ENCODE peak calls at places on chromosomes 4 and X, in seven cellular contexts. One of them, this sample, is unnamed.
A peak's percentile ranks its signal among the peaks of the same experiment; 100 is the strongest.

GRCh38 chr4:8230891-8231290 is 31.8 kb downstream of the SH3TC1 start:
- DNase-seq in body of pancreas: no peak
- DNase-seq in left ventricle myocardium inferior: no peak
- DNase-seq in CD8-positive, alpha-beta T cell: no peak
- DNase-seq in stomach: no peak
- DNase-seq in A549: no peak
- DNase-seq in right lobe of liver: peak; percentile 32
- DNase-seq in this sample: no peak

GRCh38 chr4:142405021-142405991 is 440.8 kb downstream of the INPP4B start:
- DNase-seq in left ventricle myocardium inferior: peak; percentile 23
- DNase-seq in right lobe of liver: peak; percentile 42
- DNase-seq in A549: peak; percentile 73
- DNase-seq in stomach: peak; percentile 38
- DNase-seq in CD8-positive, alpha-beta T cell: peak; percentile 29
- DNase-seq in body of pancreas: peak; percentile 50
- DNase-seq in this sample: peak; percentile 76

GRCh38 chrX:24426921-24427746 is 38.0 kb upstream of the PDK3 start:
- DNase-seq in body of pancreas: no peak
- DNase-seq in stomach: no peak
- DNase-seq in A549: no peak
- DNase-seq in left ventricle myocardium inferior: no peak
- DNase-seq in CD8-positive, alpha-beta T cell: no peak
- DNase-seq in right lobe of liver: no peak
- DNase-seq in this sample: no peak

GRCh38 chr4:55318135-55318534 is 27.9 kb upstream of the SRD5A3 start:
- DNase-seq in CD8-positive, alpha-beta T cell: no peak
- DNase-seq in right lobe of liver: no peak
- DNase-seq in A549: no peak
- DNase-seq in left ventricle myocardium inferior: no peak
- DNase-seq in body of pancreas: no peak
- DNase-seq in stomach: peak; percentile 39
- DNase-seq in this sample: peak; percentile 54

GRCh38 chr4:176001171-176002006 is 64.3 kb upstream of the WDR17 start:
- DNase-seq in right lobe of liver: peak; percentile 55
- DNase-seq in body of pancreas: peak; percentile 51
- DNase-seq in left ventricle myocardium inferior: no peak
- DNase-seq in A549: peak; percentile 8
- DNase-seq in CD8-positive, alpha-beta T cell: no peak
- DNase-seq in stomach: no peak
- DNase-seq in this sample: peak; percentile 38

GRCh38 chr4:6582889-6583504 is 8.0 kb downstream of the MAN2B2 start:
- DNase-seq in left ventricle myocardium inferior: no peak
- DNase-seq in body of pancreas: no peak
- DNase-seq in right lobe of liver: no peak
- DNase-seq in CD8-positive, alpha-beta T cell: no peak
- DNase-seq in A549: peak; percentile 57
- DNase-seq in stomach: no peak
- DNase-seq in this sample: peak; percentile 34

GRCh38 chrX:110087485-110088356 is 84.8 kb downstream of the TMEM164 start:
- DNase-seq in left ventricle myocardium inferior: no peak
- DNase-seq in CD8-positive, alpha-beta T cell: no peak
- DNase-seq in A549: peak; percentile 93
- DNase-seq in right lobe of liver: no peak
- DNase-seq in stomach: no peak
- DNase-seq in body of pancreas: no peak
- DNase-seq in this sample: peak; percentile 94

GRCh38 chr4:5373327-5373726 is 322.0 kb downstream of the STK32B start:
- DNase-seq in CD8-positive, alpha-beta T cell: no peak
- DNase-seq in right lobe of liver: no peak
- DNase-seq in body of pancreas: no peak
- DNase-seq in stomach: no peak
- DNase-seq in left ventricle myocardium inferior: no peak
- DNase-seq in A549: no peak
- DNase-seq in this sample: no peak

GRCh38 chr4:1336079-1336478 is 10.9 kb upstream of the UVSSA start:
- DNase-seq in right lobe of liver: no peak
- DNase-seq in left ventricle myocardium inferior: no peak
- DNase-seq in body of pancreas: no peak
- DNase-seq in A549: peak; percentile 17
- DNase-seq in CD8-positive, alpha-beta T cell: no peak
- DNase-seq in stomach: no peak
- DNase-seq in this sample: no peak

GRCh38 chrX:155779831-155780230 is 101.3 kb upstream of the VAMP7 start:
- DNase-seq in CD8-positive, alpha-beta T cell: no peak
- DNase-seq in stomach: no peak
- DNase-seq in right lobe of liver: no peak
- DNase-seq in A549: no peak
- DNase-seq in body of pancreas: no peak
- DNase-seq in left ventricle myocardium inferior: no peak
- DNase-seq in this sample: no peak

GRCh38 chr4:14627038-14627437 is 375.2 kb upstream of the CPEB2 start:
- DNase-seq in CD8-positive, alpha-beta T cell: no peak
- DNase-seq in left ventricle myocardium inferior: no peak
- DNase-seq in right lobe of liver: no peak
- DNase-seq in A549: no peak
- DNase-seq in body of pancreas: no peak
- DNase-seq in stomach: no peak
- DNase-seq in this sample: no peak

DNA sequence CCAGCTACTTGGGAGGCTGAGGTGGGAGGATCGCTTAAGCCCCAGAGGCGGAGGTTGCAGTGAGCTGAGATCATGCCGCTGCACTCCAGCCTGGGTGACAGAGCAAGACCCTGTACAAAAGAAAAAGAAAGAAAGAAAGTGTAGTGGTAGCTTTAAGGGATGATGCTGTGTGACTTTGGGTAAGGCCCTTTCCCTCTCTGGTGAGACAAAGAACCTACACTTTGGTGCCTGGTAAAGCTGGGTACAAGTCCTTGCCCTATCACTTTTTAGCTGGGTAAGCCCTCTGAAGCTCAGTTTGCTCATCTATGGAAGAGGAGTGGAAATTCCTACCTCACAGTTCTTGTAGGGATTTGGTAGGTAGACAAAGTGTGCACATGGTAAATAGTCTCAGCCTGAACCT is 1.7 kb upstream of the IQSEC2 start:
- DNase-seq in right lobe of liver: no peak
- DNase-seq in body of pancreas: no peak
- DNase-seq in stomach: no peak
- DNase-seq in left ventricle myocardium inferior: no peak
- DNase-seq in CD8-positive, alpha-beta T cell: no peak
- DNase-seq in A549: no peak
- DNase-seq in this sample: no peak
- H3K4me1 ChIP-seq in right lobe of liver: no peaks in the 10 kb centered on the region
- H3K4me1 ChIP-seq in body of pancreas: peaks cover 32% of the 10 kb centered on the region
- H3K4me1 ChIP-seq in stomach: peaks cover 67% of the 10 kb centered on the region
- H3K4me1 ChIP-seq in left ventricle myocardium inferior: peaks cover 63% of the 10 kb centered on the region
- H3K4me1 ChIP-seq in CD8-positive, alpha-beta T cell: peaks cover 15% of the 10 kb centered on the region
- H3K4me1 ChIP-seq in A549: peaks cover 52% of the 10 kb centered on the region
- H3K4me1 ChIP-seq in this sample: peaks cover 22% of the 10 kb centered on the region

GRCh38 chr4:121696641-121697461 is at the start of gene ANXA5:
- DNase-seq in body of pancreas: peak; percentile 93
- DNase-seq in A549: peak; percentile 81
- DNase-seq in left ventricle myocardium inferior: peak; percentile 93
- DNase-seq in stomach: peak; percentile 90
- DNase-seq in right lobe of liver: peak; percentile 92
- DNase-seq in CD8-positive, alpha-beta T cell: peak; percentile 63
- DNase-seq in this sample: peak; percentile 76

GRCh38 chr4:121693450-121693849 is 3.3 kb downstream of the ANXA5 start:
- DNase-seq in A549: no peak
- DNase-seq in CD8-positive, alpha-beta T cell: no peak
- DNase-seq in left ventricle myocardium inferior: no peak
- DNase-seq in body of pancreas: no peak
- DNase-seq in stomach: no peak
- DNase-seq in right lobe of liver: no peak
- DNase-seq in this sample: peak; percentile 42

GRCh38 chr4:121698119-121698732 is 1.4 kb upstream of the ANXA5 start:
- DNase-seq in CD8-positive, alpha-beta T cell: no peak
- DNase-seq in stomach: no peak
- DNase-seq in left ventricle myocardium inferior: peak; percentile 56
- DNase-seq in body of pancreas: no peak
- DNase-seq in right lobe of liver: no peak
- DNase-seq in A549: no peak
- DNase-seq in this sample: no peak

GRCh38 chr4:121697626-121698025 is 846 bp upstream of the ANXA5 start:
- DNase-seq in CD8-positive, alpha-beta T cell: no peak
- DNase-seq in right lobe of liver: no peak
- DNase-seq in stomach: no peak
- DNase-seq in body of pancreas: no peak
- DNase-seq in left ventricle myocardium inferior: no peak
- DNase-seq in A549: no peak
- DNase-seq in this sample: no peak

GRCh38 chr4:121696140-121696640 is 590 bp downstream of the ANXA5 start:
- DNase-seq in CD8-positive, alpha-beta T cell: peak; percentile 45
- DNase-seq in right lobe of liver: peak; percentile 82
- DNase-seq in body of pancreas: peak; percentile 78
- DNase-seq in stomach: peak; percentile 73
- DNase-seq in left ventricle myocardium inferior: peak; percentile 80
- DNase-seq in A549: peak; percentile 63
- DNase-seq in this sample: peak; percentile 79
- TF ChIP-seq CTCF in CD8-positive, alpha-beta T cell: no peak
- TF ChIP-seq CTCF in right lobe of liver: peak; percentile 22
- TF ChIP-seq CTCF in body of pancreas: no peak
- TF ChIP-seq CTCF in stomach: peak; percentile 16
- TF ChIP-seq CTCF in left ventricle myocardium inferior: peak; percentile 54
- TF ChIP-seq CTCF in A549: no peak
- TF ChIP-seq CTCF in this sample: no peak

DNA sequence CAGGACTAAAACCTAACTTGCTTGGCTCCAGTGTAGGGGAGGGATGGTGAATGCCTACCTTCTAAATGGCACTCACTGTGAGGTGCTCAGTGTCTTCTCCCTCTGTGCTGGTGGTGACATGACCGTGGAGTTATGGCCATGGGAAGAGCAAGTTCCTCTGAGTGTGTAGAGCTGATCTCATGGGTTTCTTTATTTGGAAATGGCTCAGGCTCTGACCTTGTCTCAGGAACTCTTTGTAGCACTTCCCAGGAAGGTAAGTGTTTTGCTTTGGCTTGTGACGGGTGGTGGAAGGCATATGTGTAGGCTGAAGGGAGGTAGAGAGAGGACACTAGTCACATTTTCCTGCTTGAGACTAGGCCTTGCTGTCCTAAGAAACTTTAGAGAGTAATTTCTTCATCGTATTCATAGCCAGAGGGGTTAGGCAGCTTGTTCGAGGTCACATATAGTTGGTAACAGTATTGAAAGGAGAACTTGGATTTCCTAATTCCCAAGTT is 6.5 kb downstream of the MSN start:
- DNase-seq in right lobe of liver: no peak
- DNase-seq in CD8-positive, alpha-beta T cell: no peak
- DNase-seq in left ventricle myocardium inferior: no peak
- DNase-seq in A549: no peak
- DNase-seq in body of pancreas: no peak
- DNase-seq in stomach: no peak
- DNase-seq in this sample: no peak
- H3K4me1 ChIP-seq in right lobe of liver: no peaks in the 10 kb centered on the region
- H3K4me1 ChIP-seq in CD8-positive, alpha-beta T cell: peaks cover 66% of the 10 kb centered on the region
- H3K4me1 ChIP-seq in left ventricle myocardium inferior: peaks cover 95% of the 10 kb centered on the region
- H3K4me1 ChIP-seq in A549: peaks cover 93% of the 10 kb centered on the region
- H3K4me1 ChIP-seq in body of pancreas: peaks cover 15% of the 10 kb centered on the region
- H3K4me1 ChIP-seq in stomach: peaks cover 73% of the 10 kb centered on the region
- H3K4me1 ChIP-seq in this sample: peaks cover 52% of the 10 kb centered on the region

DNA sequence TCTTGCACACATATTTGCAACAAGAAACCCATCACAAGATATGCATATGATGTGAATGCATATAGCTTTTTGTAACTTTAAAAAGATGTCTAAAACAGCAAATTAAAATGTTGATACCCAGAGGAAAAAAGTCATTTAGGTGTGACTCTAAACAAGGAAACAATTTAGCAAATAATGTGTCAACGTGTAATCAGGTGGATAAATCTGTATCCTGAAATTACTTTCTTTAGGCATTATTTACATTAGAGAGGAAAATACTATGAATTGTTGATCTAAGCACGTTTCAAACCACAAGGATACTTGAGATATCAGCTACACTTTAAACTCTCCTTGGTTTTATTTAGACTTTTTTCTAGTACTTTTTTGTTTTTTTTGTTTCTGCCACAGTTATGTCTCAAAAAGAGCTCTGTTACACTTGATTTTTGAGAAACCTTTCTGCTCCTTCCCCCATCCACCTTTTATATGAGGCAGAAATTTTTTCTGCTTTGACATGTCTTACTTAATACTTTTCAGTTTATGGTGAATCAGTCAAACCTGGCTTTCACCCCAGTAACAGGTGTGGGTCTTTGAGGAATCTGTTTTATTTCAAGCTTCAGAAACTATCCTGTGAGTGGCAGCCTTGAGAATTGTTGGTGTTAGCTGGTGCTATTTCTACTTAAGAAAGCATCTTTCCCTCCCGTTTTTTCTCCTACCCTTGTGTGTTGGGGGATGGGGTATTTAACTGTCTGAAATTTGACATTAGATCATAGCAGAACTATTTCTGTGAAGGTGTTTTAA is 1.9 kb downstream of the NPNT start:
- DNase-seq in body of pancreas: no peak
- DNase-seq in left ventricle myocardium inferior: no peak
- DNase-seq in stomach: no peak
- DNase-seq in right lobe of liver: no peak
- DNase-seq in CD8-positive, alpha-beta T cell: no peak
- DNase-seq in A549: no peak
- DNase-seq in this sample: no peak
- TF ChIP-seq CTCF in body of pancreas: no peak
- TF ChIP-seq CTCF in left ventricle myocardium inferior: no peak
- TF ChIP-seq CTCF in stomach: no peak
- TF ChIP-seq CTCF in right lobe of liver: no peak
- TF ChIP-seq CTCF in CD8-positive, alpha-beta T cell: no peak
- TF ChIP-seq CTCF in A549: no peak
- TF ChIP-seq CTCF in this sample: no peak

GRCh38 chr4:184316821-184317220 is 99.1 kb upstream of the ENPP6 start:
- DNase-seq in stomach: no peak
- DNase-seq in body of pancreas: no peak
- DNase-seq in right lobe of liver: no peak
- DNase-seq in A549: no peak
- DNase-seq in CD8-positive, alpha-beta T cell: no peak
- DNase-seq in left ventricle myocardium inferior: no peak
- DNase-seq in this sample: no peak
- H3K4me1 ChIP-seq in stomach: peaks cover 10% of the 10 kb centered on the region
- H3K4me1 ChIP-seq in body of pancreas: no peaks in the 10 kb centered on the region
- H3K4me1 ChIP-seq in right lobe of liver: no peaks in the 10 kb centered on the region
- H3K4me1 ChIP-seq in A549: no peaks in the 10 kb centered on the region
- H3K4me1 ChIP-seq in CD8-positive, alpha-beta T cell: peaks cover 7% of the 10 kb centered on the region
- H3K4me1 ChIP-seq in left ventricle myocardium inferior: no peaks in the 10 kb centered on the region
- H3K4me1 ChIP-seq in this sample: no peaks in the 10 kb centered on the region